ENCODE peak calls at places on chromosomes 12 and 14, in eight cellular contexts. One of them, this sample, is unnamed.

GRCh38 chr12:113088971-113089756 is 32.6 kb downstream of the DTX1 start:
- DNase-seq in uterus: no peak
- DNase-seq in ELR: no peak
- DNase-seq in NCI-H345: no peak
- DNase-seq in SW 1271: no peak
- DNase-seq in psoas muscle: no peak
- DNase-seq in CD8-positive, alpha-beta T cell: peak
- DNase-seq in NCI-H460: no peak
- DNase-seq in this sample: peak

GRCh38 chr14:51873221-51873893 is 12.9 kb downstream of the GNG2 start:
- DNase-seq in uterus: no peak
- DNase-seq in ELR: peak
- DNase-seq in NCI-H345: peak
- DNase-seq in SW 1271: no peak
- DNase-seq in psoas muscle: no peak
- DNase-seq in CD8-positive, alpha-beta T cell: no peak
- DNase-seq in NCI-H460: no peak
- DNase-seq in this sample: no peak

GRCh38 chr14:52473557-52473956 is 78.7 kb downstream of the TXNDC16 start:
- DNase-seq in uterus: no peak
- DNase-seq in ELR: peak
- DNase-seq in NCI-H345: peak
- DNase-seq in SW 1271: no peak
- DNase-seq in psoas muscle: no peak
- DNase-seq in CD8-positive, alpha-beta T cell: no peak
- DNase-seq in NCI-H460: peak
- DNase-seq in this sample: peak

GRCh38 chr14:99273025-99273723 is 1.2 kb upstream of the BCL11B start:
- DNase-seq in uterus: no peak
- DNase-seq in ELR: no peak
- DNase-seq in NCI-H345: peak
- DNase-seq in SW 1271: no peak
- DNase-seq in psoas muscle: no peak
- DNase-seq in CD8-positive, alpha-beta T cell: no peak
- DNase-seq in NCI-H460: no peak
- DNase-seq in this sample: peak

GRCh38 chr14:33127531-33127930 is 188.9 kb downstream of the NPAS3 start:
- DNase-seq in uterus: no peak
- DNase-seq in ELR: peak
- DNase-seq in NCI-H345: no peak
- DNase-seq in SW 1271: no peak
- DNase-seq in psoas muscle: no peak
- DNase-seq in CD8-positive, alpha-beta T cell: no peak
- DNase-seq in NCI-H460: no peak
- DNase-seq in this sample: no peak

GRCh38 chr12:131045705-131046460 is 92.2 kb downstream of the ADGRD1 start:
- DNase-seq in uterus: no peak
- DNase-seq in ELR: no peak
- DNase-seq in NCI-H345: no peak
- DNase-seq in SW 1271: no peak
- DNase-seq in psoas muscle: no peak
- DNase-seq in CD8-positive, alpha-beta T cell: no peak
- DNase-seq in NCI-H460: no peak
- DNase-seq in this sample: no peak

GRCh38 chr12:96233941-96234461 is 39.8 kb downstream of the ELK3 start:
- DNase-seq in uterus: peak
- DNase-seq in ELR: no peak
- DNase-seq in NCI-H345: no peak
- DNase-seq in SW 1271: no peak
- DNase-seq in psoas muscle: peak
- DNase-seq in CD8-positive, alpha-beta T cell: no peak
- DNase-seq in NCI-H460: no peak
- DNase-seq in this sample: no peak

GRCh38 chr12:91511795-91512420 is 329.3 kb upstream of the DCN start:
- DNase-seq in uterus: no peak
- DNase-seq in ELR: no peak
- DNase-seq in NCI-H345: no peak
- DNase-seq in SW 1271: no peak
- DNase-seq in psoas muscle: no peak
- DNase-seq in CD8-positive, alpha-beta T cell: no peak
- DNase-seq in NCI-H460: no peak
- DNase-seq in this sample: no peak

GRCh38 chr12:27619308-27619707 is 76.9 kb upstream of the REP15 start:
- DNase-seq in uterus: no peak
- DNase-seq in ELR: peak
- DNase-seq in NCI-H345: no peak
- DNase-seq in SW 1271: peak
- DNase-seq in psoas muscle: no peak
- DNase-seq in CD8-positive, alpha-beta T cell: no peak
- DNase-seq in NCI-H460: peak
- DNase-seq in this sample: no peak

GRCh38 chr12:132429122-132429931 is 60.6 kb upstream of the FBRSL1 start:
- DNase-seq in uterus: no peak
- DNase-seq in ELR: no peak
- DNase-seq in NCI-H345: peak
- DNase-seq in SW 1271: no peak
- DNase-seq in psoas muscle: no peak
- DNase-seq in CD8-positive, alpha-beta T cell: no peak
- DNase-seq in NCI-H460: no peak
- DNase-seq in this sample: no peak

GRCh38 chr12:113040722-113041168 is 15.8 kb upstream of the DTX1 start:
- DNase-seq in uterus: peak
- DNase-seq in ELR: peak
- DNase-seq in NCI-H345: no peak
- DNase-seq in SW 1271: peak
- DNase-seq in psoas muscle: peak
- DNase-seq in CD8-positive, alpha-beta T cell: no peak
- DNase-seq in NCI-H460: peak
- DNase-seq in this sample: no peak

This sample was measured in central memory CD4-positive, alpha-beta T cell.